ENCODE peak calls at places on chromosomes 1 and 21, in seven cellular contexts. B is tibial nerve, V is mammary epithelial cell, X is breast epithelium, O is cardiac muscle cell, C is neuronal stem cell, D is pancreas. Q is an unnamed sample.

GRCh38 chr1:201181726-201182125 is 8.9 kb upstream of the IGFN1 start:
- DNase-seq in O (no peak), V (no peak), C (no peak), X (no peak), B (no peak), D (no peak), Q (no peak)

GRCh38 chr1:167083871-167084270 is 6.3 kb downstream of the GPA33 start:
- DNase-seq in V (no peak), O (no peak), X (no peak), C (no peak), D (no peak), B (no peak), Q (no peak)

GRCh38 chr1:87410771-87411170 is 82.1 kb downstream of the LMO4 start:
- DNase-seq in V (no peak), C (no peak), B (no peak), O (no peak), D (no peak), X (no peak), Q (no peak)

GRCh38 chr1:28986296-28986910 is 72.0 kb downstream of the EPB41 start:
- DNase-seq in C (no peak), O (no peak), X (no peak), V (no peak), B (no peak), D (no peak), Q (no peak)

GRCh38 chr1:3058263-3059030 is 10.6 kb upstream of the PRDM16 start:
- DNase-seq in X (no peak), B (no peak), O (no peak), V (no peak), D (peak; percentile 2), C (no peak), Q (no peak)

GRCh38 chr1:80450711-80451110 is 1350.0 kb upstream of the ADGRL2 start:
- DNase-seq in C (no peak), D (no peak), X (peak; percentile 40), B (no peak), V (peak; percentile 56), O (no peak), Q (no peak)

GRCh38 chr1:29381426-29381825 is 145.1 kb downstream of the PTPRU start:
- DNase-seq in D (no peak), X (no peak), B (no peak), O (no peak), V (no peak), C (no peak), Q (no peak)

GRCh38 chr1:160400284-160400645 is at the start of gene VANGL2:
- DNase-seq in O (peak; percentile 89), V (peak; percentile 38), D (peak; percentile 81), B (peak; percentile 47), C (peak; percentile 93), X (peak; percentile 70), Q (peak; percentile 22)

GRCh38 chr1:81802601-81803422 is 2.1 kb downstream of the ADGRL2 start:
- DNase-seq in B (peak; percentile 51), V (peak; percentile 61), C (peak; percentile 76), D (peak; percentile 76), O (peak; percentile 83), X (peak; percentile 54), Q (no peak)

GRCh38 chr1:6424619-6425593 is at the start of gene ESPN:
- DNase-seq in X (no peak), V (no peak), O (no peak), B (no peak), C (no peak), D (no peak), Q (no peak)

GRCh38 chr1:63828322-63829044 is 54.7 kb downstream of the ROR1 start:
- DNase-seq in X (no peak), B (no peak), V (no peak), D (no peak), O (no peak), C (no peak), Q (no peak)

GRCh38 chr1:17671741-17672140 is 83.4 kb upstream of the ACTL8 start:
- DNase-seq in B (no peak), D (no peak), O (peak; percentile 20), C (no peak), X (no peak), V (no peak), Q (no peak)

GRCh38 chr1:15095492-15095867 is 58.1 kb upstream of the TMEM51 start:
- DNase-seq in C (no peak), X (no peak), O (no peak), D (no peak), V (no peak), B (no peak), Q (no peak)

GRCh38 chr1:4407851-4408250 is 246.6 kb upstream of the AJAP1 start:
- DNase-seq in C (no peak), V (no peak), O (no peak), D (no peak), X (no peak), B (no peak), Q (no peak)

GRCh38 chr1:92877081-92877711 is 45.4 kb downstream of the RPL5 start:
- DNase-seq in C (no peak), B (no peak), D (no peak), X (no peak), O (no peak), V (no peak), Q (no peak)

GRCh38 chr1:52706136-52706670 is 8.1 kb upstream of the COA7 start:
- DNase-seq in O (no peak), B (no peak), X (no peak), D (no peak), V (no peak), C (no peak), Q (no peak)

GRCh38 chr1:226711976-226712778 is 26.9 kb downstream of the ITPKB start:
- DNase-seq in V (no peak), C (no peak), B (no peak), D (no peak), X (no peak), O (no peak), Q (peak; percentile 66)

DNA sequence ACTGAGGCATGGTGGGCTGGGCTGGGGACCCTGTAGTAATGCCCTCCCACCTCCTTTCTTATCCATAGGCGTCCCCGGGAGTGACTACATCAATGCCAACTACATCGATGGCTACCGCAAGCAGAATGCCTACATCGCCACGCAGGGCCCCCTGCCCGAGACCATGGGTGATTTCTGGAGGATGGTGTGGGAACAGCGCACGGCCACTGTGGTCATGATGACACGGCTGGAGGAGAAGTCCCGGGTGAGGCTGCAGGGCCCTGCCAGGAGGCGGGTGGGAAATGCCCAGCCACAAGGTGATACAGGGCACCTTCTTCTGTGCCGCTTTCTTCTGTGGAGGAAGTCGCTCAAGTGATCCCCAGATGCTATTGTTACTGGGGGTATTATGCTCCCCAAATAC is 32.3 kb upstream of the KDM4A start:
- DNase-seq in V (no peak), X (no peak), B (no peak), C (no peak), D (no peak), O (no peak), Q (no peak)
- H3K36me3 ChIP-seq in V (peaks cover 25% of the 10 kb centered on the region), X (peaks cover 6% of the 10 kb centered on the region), B (peaks cover 95% of the 10 kb centered on the region), C (peaks cover 77% of the 10 kb centered on the region), D (peaks cover 58% of the 10 kb centered on the region), O (peaks cover 26% of the 10 kb centered on the region), Q (no peaks in the 10 kb centered on the region)

DNA sequence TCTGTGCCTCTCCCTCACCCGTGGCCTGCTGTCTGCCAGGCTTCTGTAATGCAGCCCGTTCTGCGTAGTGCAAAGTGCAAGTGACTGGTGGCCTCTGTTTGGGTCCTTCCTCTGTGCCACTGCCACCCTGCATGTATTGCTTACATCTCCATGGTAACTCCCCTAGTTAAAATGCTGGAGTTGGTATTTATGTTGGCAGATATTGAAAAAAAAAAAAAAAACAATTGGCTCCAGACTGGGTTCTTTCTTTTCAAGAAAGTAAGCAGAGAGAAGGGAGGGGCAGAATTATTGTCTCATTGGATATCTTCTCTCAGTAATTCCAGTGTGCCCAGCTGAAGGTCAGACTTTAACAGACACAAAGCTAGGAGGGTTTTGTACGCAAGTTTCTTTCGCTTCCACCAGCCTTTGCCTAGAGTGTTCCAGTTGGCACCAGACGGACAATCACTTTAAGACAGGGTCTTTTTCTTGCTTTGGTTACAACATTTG is 242.3 kb downstream of the PBX1 start:
- DNase-seq in V (no peak), B (no peak), O (no peak), X (no peak), C (no peak), D (no peak), Q (no peak)
- H3K36me3 ChIP-seq in V (no peaks in the 10 kb centered on the region), B (peaks cover 12% of the 10 kb centered on the region), O (peaks cover 23% of the 10 kb centered on the region), X (no peaks in the 10 kb centered on the region), C (peaks cover 6% of the 10 kb centered on the region), D (peaks cover 8% of the 10 kb centered on the region), Q (no peaks in the 10 kb centered on the region)

DNA sequence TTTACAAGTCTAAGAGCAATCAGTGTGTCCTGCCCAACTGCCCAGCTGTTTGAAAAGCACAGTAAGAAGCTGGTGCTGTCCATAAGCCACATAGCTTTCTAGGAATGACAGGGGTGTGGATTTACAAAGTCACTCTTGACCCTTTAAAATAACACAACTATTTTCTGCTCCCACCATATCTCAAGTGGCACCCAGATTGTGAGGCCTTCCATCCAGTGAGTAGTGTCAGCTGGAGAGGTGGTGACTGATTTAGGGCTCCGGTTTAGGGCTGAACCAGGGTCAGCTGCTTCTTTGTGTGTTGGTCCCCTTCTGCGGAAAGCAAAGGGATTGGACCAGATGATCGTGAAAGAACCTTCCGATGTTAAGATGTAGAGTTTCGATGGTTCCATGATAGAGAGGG is 40.3 kb downstream of the LRRC3 start:
- DNase-seq in V (no peak), X (no peak), B (no peak), O (peak; percentile 90), C (no peak), D (no peak), Q (no peak)
- H3K36me3 ChIP-seq in V (no peaks in the 10 kb centered on the region), X (no peaks in the 10 kb centered on the region), B (no peaks in the 10 kb centered on the region), O (no peaks in the 10 kb centered on the region), C (no peaks in the 10 kb centered on the region), D (no peaks in the 10 kb centered on the region), Q (no peaks in the 10 kb centered on the region)

GRCh38 chr1:150464422-150464826 is 22.8 kb upstream of the TARS2 start:
- DNase-seq in C (peak; percentile 39), D (peak; percentile 46), O (peak; percentile 75), X (peak; percentile 31), B (peak; percentile 77), V (peak; percentile 42), Q (peak; percentile 77)
- H3K36me3 ChIP-seq in C (peaks cover 12% of the 10 kb centered on the region), D (peaks cover 36% of the 10 kb centered on the region), O (peaks cover 50% of the 10 kb centered on the region), X (no peaks in the 10 kb centered on the region), B (peaks cover 72% of the 10 kb centered on the region), V (peaks cover 8% of the 10 kb centered on the region), Q (peaks cover 24% of the 10 kb centered on the region)

Q was measured in CD4-positive, alpha-beta memory T cell.